ENCODE peak calls at places on chromosomes 7 and 10, in six cellular contexts. D is neural crest cell; K is ovary; U is activated T-helper 1 cell treated with anti-CD3 and anti-CD28 coated beads, Interleukin-12 subunit alpha, Interleukin-12 subunit beta, Interleukin-2, Interleukin-4 antibody, amounts not matched to agents 30 ng/mL and 10 ng/mL and 1 ng/mL, durations not matched to agents 14 hours and 24 hours and 36 hours; O is frontal cortex; J is COLO829. Q is an unnamed sample.

GRCh38 chr10:69090687-69091450 is 3.0 kb downstream of the SRGN start:
- DNase-seq in D (no peak), K (no peak), U (no peak), O (no peak), J (no peak), Q (no peak)

GRCh38 chr10:93368210-93368609 is 113.9 kb downstream of the MYOF start:
- DNase-seq in D (no peak), K (no peak), U (no peak), O (no peak), J (no peak), Q (no peak)

GRCh38 chr10:17811466-17811865 is 2.3 kb downstream of the MRC1 start:
- DNase-seq in D (no peak), K (peak; percentile 28), U (no peak), O (no peak), J (no peak), Q (no peak)

GRCh38 chr10:6364893-6365292 is 162.2 kb downstream of the PFKFB3 start:
- DNase-seq in D (no peak), K (no peak), U (no peak), O (no peak), J (no peak), Q (no peak)

GRCh38 chr7:100044719-100045118 is 4.9 kb upstream of the ZSCAN21 start:
- DNase-seq in D (no peak), K (no peak), U (no peak), O (no peak), J (no peak), Q (no peak)

GRCh38 chr7:99599836-99600235 is 1.8 kb downstream of the TMEM225B start:
- DNase-seq in D (no peak), K (no peak), U (no peak), O (no peak), J (no peak), Q (no peak)

GRCh38 chr10:103679096-103679790 is 176.1 kb downstream of the SH3PXD2A start:
- DNase-seq in D (no peak), K (no peak), U (no peak), O (no peak), J (peak; percentile 49), Q (no peak)

GRCh38 chr7:18902892-18903291 is 214.5 kb downstream of the TWIST1 start:
- DNase-seq in D (no peak), K (no peak), U (no peak), O (no peak), J (no peak), Q (no peak)

GRCh38 chr7:90222811-90223725 is 11.5 kb downstream of the STEAP2 start:
- DNase-seq in D (no peak), K (peak; percentile 62), U (no peak), O (no peak), J (no peak), Q (no peak)

GRCh38 chr7:150923191-150923590 is 54.9 kb downstream of the KCNH2 start:
- DNase-seq in D (no peak), K (no peak), U (no peak), O (no peak), J (peak; percentile 39), Q (no peak)

GRCh38 chr10:52951819-52952218 is 179.2 kb upstream of the MBL2 start:
- DNase-seq in D (peak; percentile 33), K (no peak), U (no peak), O (no peak), J (no peak), Q (peak; percentile 41)

GRCh38 chr7:80918406-80918805 is 445 bp downstream of the SEMA3C start:
- DNase-seq in D (no peak), K (no peak), U (no peak), O (no peak), J (no peak), Q (no peak)

Q was measured in progenitor cell of endocrine pancreas.